ENCODE peak calls at places on chromosomes 5 and 9, in seven cellular contexts. W is epithelial cell of esophagus; J is fibroblast of pulmonary artery; Z is naive thymus-derived CD4-positive, alpha-beta T cell; B is osteoblast; R is lower leg skin; L is heart left ventricle. C is an unnamed sample.
A peak's percentile ranks its signal among the peaks of the same experiment; 100 is the strongest.

GRCh38 chr5:126695081-126695480 is 81.9 kb upstream of the LMNB1 start:
- DNase-seq in J (no peak), L (no peak), W (peak; percentile 48), R (no peak), Z (no peak), B (no peak), C (no peak)

GRCh38 chr5:111975133-111975532 is 218.1 kb upstream of the NREP start:
- DNase-seq in Z (no peak), R (no peak), B (no peak), L (no peak), J (no peak), W (no peak), C (no peak)

GRCh38 chr5:92401492-92401891 is 1018.4 kb upstream of the ARRDC3 start:
- DNase-seq in J (peak; percentile 63), Z (no peak), L (no peak), R (no peak), B (no peak), W (no peak), C (no peak)

GRCh38 chr9:109118802-109119438 is 827 bp downstream of the TMEM245 start:
- DNase-seq in Z (no peak), B (peak; percentile 38), J (peak; percentile 17), L (no peak), W (no peak), R (no peak), C (no peak)

GRCh38 chr9:100206899-100207298 is 107.9 kb downstream of the INVS start:
- DNase-seq in Z (no peak), W (peak; percentile 52), J (peak; percentile 39), R (no peak), B (no peak), L (no peak), C (no peak)

GRCh38 chr9:96460877-96461276 is 10.9 kb downstream of the HABP4 start:
- DNase-seq in J (peak; percentile 46), W (no peak), B (peak; percentile 26), Z (no peak), L (no peak), R (no peak), C (no peak)

GRCh38 chr9:108182950-108183381 is 672.8 kb downstream of the ACTL7B start:
- DNase-seq in L (no peak), J (peak; percentile 44), R (no peak), Z (no peak), B (peak; percentile 69), W (peak; percentile 37), C (no peak)

GRCh38 chr9:80158150-80158549 is 586.4 kb downstream of the TLE4 start:
- DNase-seq in B (no peak), Z (no peak), W (peak; percentile 12), R (no peak), J (no peak), L (no peak), C (no peak)

GRCh38 chr5:168282120-168282519 is 9.3 kb upstream of the WWC1 start:
- DNase-seq in R (no peak), Z (no peak), W (peak; percentile 44), L (no peak), B (no peak), J (peak; percentile 80), C (peak; percentile 63)

GRCh38 chr5:115657125-115657882 is 31.5 kb upstream of the TMED7 start:
- DNase-seq in R (no peak), Z (no peak), J (no peak), B (no peak), L (no peak), W (peak; percentile 14), C (no peak)

GRCh38 chr5:149636861-149637246 is 55.6 kb downstream of the ARHGEF37 start:
- DNase-seq in B (peak; percentile 93), W (peak; percentile 71), Z (no peak), R (no peak), J (peak; percentile 75), L (peak; percentile 92), C (peak; percentile 69)

GRCh38 chr9:117063721-117064471 is 351.0 kb downstream of the ASTN2 start:
- DNase-seq in W (no peak), Z (no peak), R (no peak), J (no peak), B (no peak), L (no peak), C (no peak)

GRCh38 chr9:17742065-17742464 is 163.2 kb downstream of the SH3GL2 start:
- DNase-seq in B (no peak), R (no peak), W (peak; percentile 4), L (no peak), J (no peak), Z (no peak), C (no peak)

GRCh38 chr9:87876708-87877107 is 6.0 kb upstream of the SPATA31E1 start:
- DNase-seq in Z (peak; percentile 8), R (no peak), J (no peak), L (no peak), W (no peak), B (no peak), C (no peak)

GRCh38 chr5:133250527-133250926 is 198.7 kb downstream of the HSPA4 start:
- DNase-seq in W (no peak), Z (no peak), R (no peak), J (no peak), L (no peak), B (no peak), C (no peak)

GRCh38 chr5:133253076-133253475 is 201.3 kb downstream of the HSPA4 start:
- DNase-seq in L (no peak), W (no peak), R (no peak), J (no peak), Z (no peak), B (no peak), C (no peak)

GRCh38 chr5:133249593-133249992 is 197.8 kb downstream of the HSPA4 start:
- DNase-seq in Z (no peak), R (no peak), W (no peak), B (no peak), L (no peak), J (no peak), C (no peak)

GRCh38 chr5:133252133-133252480 is 200.3 kb downstream of the HSPA4 start:
- DNase-seq in L (no peak), W (no peak), B (no peak), J (no peak), R (no peak), Z (no peak), C (no peak)

DNA sequence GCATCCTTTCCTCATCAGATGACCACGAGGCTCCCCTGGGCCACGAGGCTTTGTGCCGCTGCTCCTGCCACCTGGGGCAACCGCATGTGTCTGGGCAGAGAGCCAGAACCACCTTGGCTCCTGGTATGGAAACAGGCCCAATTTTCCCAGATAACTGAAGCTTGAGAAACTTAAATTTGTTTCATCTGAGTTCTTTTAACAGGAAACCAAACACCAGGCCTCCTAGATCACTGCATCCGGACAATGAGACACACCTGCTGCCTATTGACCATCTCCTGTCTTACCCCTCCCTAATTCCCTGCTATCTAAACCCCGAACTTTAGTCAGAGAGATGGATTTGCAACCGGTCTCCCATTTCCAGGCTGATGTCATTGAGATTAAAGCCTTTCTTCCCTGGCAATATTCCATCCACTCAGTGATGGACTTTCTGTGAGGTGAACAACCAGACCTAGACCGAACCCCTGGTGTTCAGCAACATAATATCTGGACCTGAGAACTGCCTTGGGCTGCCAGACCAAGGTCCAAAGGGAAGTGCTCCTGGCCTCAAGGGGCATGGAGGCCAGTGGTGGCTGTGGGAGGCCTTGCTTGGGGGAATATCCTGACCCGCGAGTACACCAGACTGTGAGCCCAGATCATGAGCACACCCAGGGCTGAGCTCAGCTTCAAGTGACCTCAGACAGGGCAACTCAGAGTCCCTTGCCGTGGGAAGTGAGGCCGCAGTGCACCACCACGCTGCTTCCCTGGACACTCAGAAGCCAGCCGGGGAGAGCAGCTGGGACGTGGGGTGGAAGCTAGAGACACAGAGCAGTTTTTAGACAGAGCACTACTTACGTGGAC is 199.7 kb downstream of the HSPA4 start:
- DNase-seq in R (no peak), L (no peak), Z (no peak), J (no peak), W (peak; percentile 35), B (no peak), C (no peak)
- H3K4me3 ChIP-seq in R (no peak overlapping the region), L (no peak overlapping the region), Z (no peak overlapping the region), J (no peak overlapping the region), W (no peak overlapping the region), B (no peak overlapping the region), C (no peak overlapping the region)

GRCh38 chr5:141345327-141345726 is 1.7 kb downstream of the PCDHGA3 start:
- DNase-seq in L (no peak), Z (no peak), J (no peak), R (no peak), B (no peak), W (no peak), C (no peak)
- H3K4me3 ChIP-seq in L (no peak overlapping the region), Z (no peak overlapping the region), J (no peak overlapping the region), R (no peak overlapping the region), B (no peak overlapping the region), W (no peak overlapping the region), C (no peak overlapping the region)

DNA sequence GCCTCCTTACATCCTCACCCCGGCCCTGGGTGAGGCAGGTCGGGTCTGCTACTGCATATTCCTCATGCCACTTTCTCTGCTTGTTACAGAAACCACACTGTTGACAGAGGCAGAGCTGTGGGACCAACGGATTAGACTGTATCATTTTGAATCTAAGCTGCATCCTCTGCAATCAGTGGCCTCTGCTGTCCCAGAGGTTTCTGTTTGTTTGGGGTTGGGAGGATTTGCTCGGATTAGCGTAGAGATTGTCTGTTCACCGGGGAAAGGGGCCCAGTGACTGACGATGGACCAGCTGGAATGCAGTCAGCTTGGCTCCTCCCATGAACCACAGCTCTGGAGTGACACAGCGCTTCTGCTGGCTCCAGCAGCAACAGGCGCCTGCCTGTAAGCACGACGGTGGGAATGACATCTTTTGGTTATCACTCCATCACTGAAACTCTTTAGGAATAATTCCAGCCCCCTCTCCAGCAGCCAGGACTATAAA is 37.3 kb upstream of the ADRA1B start:
- DNase-seq in L (peak; percentile 81), J (peak; percentile 89), R (peak; percentile 89), Z (no peak), W (peak; percentile 74), B (peak; percentile 88), C (peak; percentile 51)
- H3K4me3 ChIP-seq in L (no peak overlapping the region), J (no peak overlapping the region), R (no peak overlapping the region), Z (no peak overlapping the region), W (no peak overlapping the region), B (peak overlapping the region; percentile 50), C (no peak overlapping the region)

GRCh38 chr9:26951794-26952193 is 4.4 kb upstream of the IFT74 start:
- DNase-seq in L (no peak), Z (no peak), W (no peak), B (no peak), R (no peak), J (no peak), C (no peak)

GRCh38 chr9:26950521-26950920 is 3.5 kb upstream of the PLAA start:
- DNase-seq in R (no peak), J (no peak), B (no peak), Z (no peak), L (no peak), W (no peak), C (no peak)

GRCh38 chr9:26955921-26956886 is at the start of gene IFT74:
- DNase-seq in B (peak; percentile 98), W (peak; percentile 98), Z (peak; percentile 92), L (peak; percentile 98), J (peak; percentile 99), R (peak; percentile 99), C (peak; percentile 99)

GRCh38 chr9:26955222-26955903 is 849 bp upstream of the IFT74 start:
- DNase-seq in L (no peak), W (no peak), J (no peak), R (no peak), B (no peak), Z (no peak), C (no peak)

DNA sequence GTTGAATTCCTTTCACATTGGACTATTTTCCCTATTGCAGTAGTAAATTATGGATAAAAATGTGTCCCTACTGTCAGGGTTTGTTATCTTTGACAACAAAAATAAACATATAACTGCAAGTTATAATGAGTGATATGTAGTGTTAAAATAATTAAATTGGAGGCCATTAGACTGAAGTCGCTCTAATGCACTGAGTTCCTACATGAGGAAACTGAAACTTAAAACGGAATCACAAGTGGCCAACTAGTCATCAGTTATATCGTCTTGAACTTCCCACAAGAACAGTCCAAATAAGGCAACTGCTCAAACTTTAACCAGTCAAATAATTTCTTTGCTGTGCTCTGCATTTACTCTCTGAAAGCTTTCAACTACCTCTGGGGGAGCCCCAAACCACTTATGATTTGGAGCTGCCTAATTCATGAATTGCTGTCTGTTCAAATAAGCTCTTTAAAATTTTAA is 2.1 kb upstream of the IFT74 start:
- DNase-seq in L (no peak), J (peak; percentile 18), Z (no peak), B (peak; percentile 13), R (no peak), W (no peak), C (no peak)
- H3K4me3 ChIP-seq in L (no peak overlapping the region), J (no peak overlapping the region), Z (no peak overlapping the region), B (peak overlapping the region; percentile 24), R (no peak overlapping the region), W (no peak overlapping the region), C (no peak overlapping the region)

C was measured in left lung.